ENCODE peak calls at places on chromosomes 13 and 19, in ten cellular contexts. One of them, this sample, is unnamed. For H3K27me3 and H3K4me1, the result is how much of the 10 kb centered on the place peaks cover.

GRCh38 chr19:14467816-14468215 is 7.3 kb downstream of the PTGER1 start:
- DNase-seq in RWPE2: no peak
- DNase-seq in mammary epithelial cell: peak
- DNase-seq in A673: no peak
- DNase-seq in cardiac muscle cell: no peak
- DNase-seq in endodermal cell: peak
- DNase-seq in ovary: no peak
- DNase-seq in PC-3: peak
- DNase-seq in IMR-90: no peak
- DNase-seq in CD8-positive, alpha-beta T cell: no peak
- DNase-seq in this sample: no peak

GRCh38 chr13:98221234-98221633 is 44.2 kb upstream of the RNF113B start:
- DNase-seq in CD8-positive, alpha-beta T cell: no peak
- DNase-seq in RWPE2: no peak
- DNase-seq in cardiac muscle cell: no peak
- DNase-seq in IMR-90: no peak
- DNase-seq in PC-3: no peak
- DNase-seq in endodermal cell: peak
- DNase-seq in mammary epithelial cell: no peak
- DNase-seq in A673: peak
- DNase-seq in ovary: no peak
- DNase-seq in this sample: no peak

GRCh38 chr13:80133631-80134083 is 207.3 kb downstream of the SPRY2 start:
- DNase-seq in mammary epithelial cell: no peak
- DNase-seq in IMR-90: no peak
- DNase-seq in PC-3: no peak
- DNase-seq in endodermal cell: no peak
- DNase-seq in CD8-positive, alpha-beta T cell: no peak
- DNase-seq in cardiac muscle cell: no peak
- DNase-seq in A673: no peak
- DNase-seq in ovary: no peak
- DNase-seq in RWPE2: no peak
- DNase-seq in this sample: no peak

GRCh38 chr19:5989388-5990074 is 11.6 kb upstream of the RANBP3 start:
- DNase-seq in endodermal cell: no peak
- DNase-seq in RWPE2: no peak
- DNase-seq in mammary epithelial cell: no peak
- DNase-seq in ovary: no peak
- DNase-seq in CD8-positive, alpha-beta T cell: no peak
- DNase-seq in A673: no peak
- DNase-seq in cardiac muscle cell: no peak
- DNase-seq in IMR-90: no peak
- DNase-seq in PC-3: no peak
- DNase-seq in this sample: no peak

GRCh38 chr19:56671613-56671994 is at the start of gene ZNF835:
- DNase-seq in IMR-90: no peak
- DNase-seq in A673: peak
- DNase-seq in cardiac muscle cell: peak
- DNase-seq in endodermal cell: peak
- DNase-seq in CD8-positive, alpha-beta T cell: peak
- DNase-seq in PC-3: no peak
- DNase-seq in mammary epithelial cell: no peak
- DNase-seq in RWPE2: no peak
- DNase-seq in ovary: peak
- DNase-seq in this sample: peak

GRCh38 chr13:101925731-101926130 is 473.3 kb downstream of the ITGBL1 start:
- DNase-seq in RWPE2: no peak
- DNase-seq in cardiac muscle cell: no peak
- DNase-seq in A673: no peak
- DNase-seq in IMR-90: no peak
- DNase-seq in ovary: no peak
- DNase-seq in endodermal cell: no peak
- DNase-seq in PC-3: no peak
- DNase-seq in mammary epithelial cell: no peak
- DNase-seq in CD8-positive, alpha-beta T cell: no peak
- DNase-seq in this sample: no peak

GRCh38 chr13:83167203-83167602 is 715.1 kb downstream of the SLITRK1 start:
- DNase-seq in endodermal cell: no peak
- DNase-seq in RWPE2: no peak
- DNase-seq in cardiac muscle cell: no peak
- DNase-seq in PC-3: no peak
- DNase-seq in A673: no peak
- DNase-seq in CD8-positive, alpha-beta T cell: no peak
- DNase-seq in ovary: no peak
- DNase-seq in mammary epithelial cell: no peak
- DNase-seq in IMR-90: no peak
- DNase-seq in this sample: no peak

GRCh38 chr19:10290876-10291553 is 1.3 kb downstream of the ICAM5 start:
- DNase-seq in A673: peak
- DNase-seq in cardiac muscle cell: peak
- DNase-seq in IMR-90: peak
- DNase-seq in ovary: peak
- DNase-seq in RWPE2: peak
- DNase-seq in CD8-positive, alpha-beta T cell: no peak
- DNase-seq in PC-3: peak
- DNase-seq in endodermal cell: peak
- DNase-seq in mammary epithelial cell: peak
- DNase-seq in this sample: peak

GRCh38 chr19:37929512-37929911 is 22.5 kb downstream of the SIPA1L3 start:
- DNase-seq in RWPE2: no peak
- DNase-seq in A673: no peak
- DNase-seq in IMR-90: no peak
- DNase-seq in mammary epithelial cell: no peak
- DNase-seq in PC-3: no peak
- DNase-seq in CD8-positive, alpha-beta T cell: no peak
- DNase-seq in endodermal cell: peak
- DNase-seq in ovary: no peak
- DNase-seq in cardiac muscle cell: no peak
- DNase-seq in this sample: no peak

GRCh38 chr19:44738603-44739585 is 9.6 kb upstream of the BCL3 start:
- DNase-seq in PC-3: no peak
- DNase-seq in endodermal cell: no peak
- DNase-seq in CD8-positive, alpha-beta T cell: no peak
- DNase-seq in cardiac muscle cell: no peak
- DNase-seq in A673: no peak
- DNase-seq in mammary epithelial cell: no peak
- DNase-seq in ovary: peak
- DNase-seq in RWPE2: no peak
- DNase-seq in IMR-90: no peak
- DNase-seq in this sample: peak

GRCh38 chr19:1057185-1057857 is 9.6 kb upstream of the ARHGAP45 start:
- DNase-seq in A673: no peak
- DNase-seq in CD8-positive, alpha-beta T cell: no peak
- DNase-seq in ovary: no peak
- DNase-seq in cardiac muscle cell: peak
- DNase-seq in RWPE2: no peak
- DNase-seq in IMR-90: peak
- DNase-seq in mammary epithelial cell: peak
- DNase-seq in endodermal cell: peak
- DNase-seq in PC-3: peak
- DNase-seq in this sample: no peak

GRCh38 chr13:112926993-112927392 is 42.0 kb upstream of the MCF2L start:
- DNase-seq in ovary: no peak
- DNase-seq in CD8-positive, alpha-beta T cell: no peak
- DNase-seq in endodermal cell: no peak
- DNase-seq in RWPE2: no peak
- DNase-seq in A673: no peak
- DNase-seq in cardiac muscle cell: no peak
- DNase-seq in PC-3: no peak
- DNase-seq in mammary epithelial cell: no peak
- DNase-seq in IMR-90: no peak
- DNase-seq in this sample: no peak

GRCh38 chr13:112923962-112924361 is 45.1 kb upstream of the MCF2L start:
- DNase-seq in CD8-positive, alpha-beta T cell: no peak
- DNase-seq in PC-3: no peak
- DNase-seq in IMR-90: no peak
- DNase-seq in mammary epithelial cell: no peak
- DNase-seq in RWPE2: no peak
- DNase-seq in cardiac muscle cell: no peak
- DNase-seq in A673: no peak
- DNase-seq in ovary: no peak
- DNase-seq in endodermal cell: no peak
- DNase-seq in this sample: no peak

GRCh38 chr13:112926003-112926402 is 43.0 kb upstream of the MCF2L start:
- DNase-seq in endodermal cell: no peak
- DNase-seq in mammary epithelial cell: no peak
- DNase-seq in PC-3: no peak
- DNase-seq in ovary: no peak
- DNase-seq in CD8-positive, alpha-beta T cell: no peak
- DNase-seq in cardiac muscle cell: no peak
- DNase-seq in A673: no peak
- DNase-seq in IMR-90: no peak
- DNase-seq in RWPE2: no peak
- DNase-seq in this sample: no peak

GRCh38 chr13:112928020-112928931 is 40.7 kb upstream of the MCF2L start:
- DNase-seq in A673: no peak
- DNase-seq in PC-3: no peak
- DNase-seq in ovary: no peak
- DNase-seq in cardiac muscle cell: no peak
- DNase-seq in CD8-positive, alpha-beta T cell: no peak
- DNase-seq in RWPE2: no peak
- DNase-seq in IMR-90: no peak
- DNase-seq in endodermal cell: no peak
- DNase-seq in mammary epithelial cell: no peak
- DNase-seq in this sample: no peak

GRCh38 chr13:112924365-112924764 is 44.6 kb upstream of the MCF2L start:
- DNase-seq in RWPE2: no peak
- DNase-seq in CD8-positive, alpha-beta T cell: no peak
- DNase-seq in PC-3: no peak
- DNase-seq in A673: no peak
- DNase-seq in IMR-90: no peak
- DNase-seq in ovary: no peak
- DNase-seq in cardiac muscle cell: no peak
- DNase-seq in endodermal cell: no peak
- DNase-seq in mammary epithelial cell: no peak
- DNase-seq in this sample: no peak
- H3K27me3 ChIP-seq in RWPE2: under half
- H3K27me3 ChIP-seq in CD8-positive, alpha-beta T cell: under half
- H3K27me3 ChIP-seq in PC-3: under half
- H3K27me3 ChIP-seq in A673: under half
- H3K27me3 ChIP-seq in IMR-90: under half
- H3K27me3 ChIP-seq in ovary: under half
- H3K27me3 ChIP-seq in cardiac muscle cell: under half
- H3K27me3 ChIP-seq in endodermal cell: under half
- H3K27me3 ChIP-seq in mammary epithelial cell: under half
- H3K27me3 ChIP-seq in this sample: under half

GRCh38 chr19:35510626-35510964 is 2.9 kb downstream of the DMKN start:
- DNase-seq in A673: no peak
- DNase-seq in RWPE2: no peak
- DNase-seq in ovary: no peak
- DNase-seq in endodermal cell: no peak
- DNase-seq in cardiac muscle cell: no peak
- DNase-seq in PC-3: no peak
- DNase-seq in IMR-90: no peak
- DNase-seq in mammary epithelial cell: no peak
- DNase-seq in CD8-positive, alpha-beta T cell: no peak
- DNase-seq in this sample: no peak
- H3K4me1 ChIP-seq in A673: under half
- H3K4me1 ChIP-seq in RWPE2: under half
- H3K4me1 ChIP-seq in ovary: under half
- H3K4me1 ChIP-seq in endodermal cell: under half
- H3K4me1 ChIP-seq in cardiac muscle cell: under half
- H3K4me1 ChIP-seq in PC-3: under half
- H3K4me1 ChIP-seq in IMR-90: under half
- H3K4me1 ChIP-seq in mammary epithelial cell: under half
- H3K4me1 ChIP-seq in CD8-positive, alpha-beta T cell: under half
- H3K4me1 ChIP-seq in this sample: under half

GRCh38 chr13:45370922-45371406 is 30.0 kb upstream of the TPT1 start:
- DNase-seq in PC-3: peak
- DNase-seq in endodermal cell: peak
- DNase-seq in cardiac muscle cell: peak
- DNase-seq in CD8-positive, alpha-beta T cell: peak
- DNase-seq in RWPE2: no peak
- DNase-seq in IMR-90: peak
- DNase-seq in mammary epithelial cell: no peak
- DNase-seq in ovary: peak
- DNase-seq in A673: peak
- DNase-seq in this sample: peak
- TF ChIP-seq CTCF in PC-3: peak
- TF ChIP-seq CTCF in endodermal cell: peak
- TF ChIP-seq CTCF in cardiac muscle cell: peak
- TF ChIP-seq CTCF in CD8-positive, alpha-beta T cell: peak
- TF ChIP-seq CTCF in RWPE2: peak
- TF ChIP-seq CTCF in IMR-90: peak
- TF ChIP-seq CTCF in mammary epithelial cell: peak
- TF ChIP-seq CTCF in ovary: peak
- TF ChIP-seq CTCF in A673: peak
- TF ChIP-seq CTCF in this sample: peak

GRCh38 chr13:25904830-25905229 is 147.0 kb downstream of the SHISA2 start:
- DNase-seq in RWPE2: no peak
- DNase-seq in cardiac muscle cell: no peak
- DNase-seq in endodermal cell: no peak
- DNase-seq in mammary epithelial cell: no peak
- DNase-seq in CD8-positive, alpha-beta T cell: no peak
- DNase-seq in PC-3: no peak
- DNase-seq in ovary: no peak
- DNase-seq in A673: no peak
- DNase-seq in IMR-90: no peak
- DNase-seq in this sample: no peak

GRCh38 chr13:25905411-25906010 is 146.3 kb downstream of the SHISA2 start:
- DNase-seq in RWPE2: no peak
- DNase-seq in endodermal cell: no peak
- DNase-seq in ovary: no peak
- DNase-seq in cardiac muscle cell: no peak
- DNase-seq in IMR-90: no peak
- DNase-seq in A673: no peak
- DNase-seq in PC-3: peak
- DNase-seq in mammary epithelial cell: no peak
- DNase-seq in CD8-positive, alpha-beta T cell: no peak
- DNase-seq in this sample: no peak

GRCh38 chr13:25902946-25903345 is 148.9 kb downstream of the SHISA2 start:
- DNase-seq in ovary: no peak
- DNase-seq in PC-3: no peak
- DNase-seq in CD8-positive, alpha-beta T cell: no peak
- DNase-seq in IMR-90: no peak
- DNase-seq in A673: no peak
- DNase-seq in mammary epithelial cell: no peak
- DNase-seq in cardiac muscle cell: no peak
- DNase-seq in endodermal cell: no peak
- DNase-seq in RWPE2: no peak
- DNase-seq in this sample: no peak

GRCh38 chr13:25908390-25908789 is 143.4 kb downstream of the SHISA2 start:
- DNase-seq in cardiac muscle cell: no peak
- DNase-seq in endodermal cell: no peak
- DNase-seq in RWPE2: no peak
- DNase-seq in ovary: no peak
- DNase-seq in CD8-positive, alpha-beta T cell: no peak
- DNase-seq in A673: no peak
- DNase-seq in mammary epithelial cell: no peak
- DNase-seq in IMR-90: no peak
- DNase-seq in PC-3: no peak
- DNase-seq in this sample: no peak

DNA sequence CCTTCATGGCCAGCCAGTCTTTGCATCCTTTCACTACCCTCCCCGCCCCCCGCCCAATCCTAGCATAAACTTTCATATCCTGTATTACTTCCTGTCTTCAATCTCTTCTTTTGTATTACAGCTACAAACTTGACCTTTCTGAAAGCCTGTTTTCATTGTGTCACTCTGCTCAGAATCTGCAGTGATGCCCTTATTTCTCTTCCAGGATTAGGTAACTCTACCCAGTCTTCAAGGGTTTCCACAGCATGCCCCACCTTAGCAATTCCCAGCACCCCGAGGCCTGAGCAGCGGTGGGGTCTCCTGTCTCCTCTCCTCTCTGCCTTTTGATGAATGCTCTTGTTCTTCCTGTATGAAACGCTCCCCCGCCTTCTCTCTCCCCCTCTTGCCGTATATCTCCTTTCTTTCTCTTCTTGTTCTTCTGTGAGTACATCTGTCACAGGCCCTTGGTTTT is 145.6 kb downstream of the SHISA2 start:
- DNase-seq in RWPE2: no peak
- DNase-seq in endodermal cell: no peak
- DNase-seq in CD8-positive, alpha-beta T cell: no peak
- DNase-seq in ovary: no peak
- DNase-seq in IMR-90: no peak
- DNase-seq in cardiac muscle cell: no peak
- DNase-seq in PC-3: no peak
- DNase-seq in mammary epithelial cell: no peak
- DNase-seq in A673: peak
- DNase-seq in this sample: no peak
- H3K27me3 ChIP-seq in RWPE2: under half
- H3K27me3 ChIP-seq in endodermal cell: under half
- H3K27me3 ChIP-seq in CD8-positive, alpha-beta T cell: under half
- H3K27me3 ChIP-seq in ovary: under half
- H3K27me3 ChIP-seq in IMR-90: under half
- H3K27me3 ChIP-seq in cardiac muscle cell: under half
- H3K27me3 ChIP-seq in PC-3: under half
- H3K27me3 ChIP-seq in mammary epithelial cell: under half
- H3K27me3 ChIP-seq in A673: under half
- H3K27me3 ChIP-seq in this sample: under half

This sample was measured in left lung.